ENCODE peak calls at places on chromosomes 6 and 20, in nine cellular contexts. D, Y, K, H, C, P, B, X and J are unnamed samples.

GRCh38 chr6:50952092-50952932 is 133.6 kb downstream of the TFAP2B start:
- DNase-seq in D (no peak), Y (peak), K (no peak), H (no peak), C (no peak), P (peak), B (peak), X (no peak), J (no peak)

GRCh38 chr20:33696448-33696847 is 10.3 kb upstream of the E2F1 start:
- DNase-seq in D (no peak), Y (no peak), K (no peak), H (no peak), C (no peak), P (no peak), B (no peak), X (no peak), J (no peak)

GRCh38 chr6:37653229-37653628 is 44.5 kb downstream of the MDGA1 start:
- DNase-seq in D (no peak), Y (no peak), K (no peak), H (no peak), C (no peak), P (no peak), B (no peak), X (no peak), J (no peak)

GRCh38 chr6:119334535-119335264 is 14.9 kb downstream of the MAN1A1 start:
- DNase-seq in D (no peak), Y (no peak), K (no peak), H (no peak), C (no peak), P (no peak), B (no peak), X (no peak), J (no peak)

GRCh38 chr6:44047179-44047546 is 80.1 kb downstream of the MRPL14 start:
- DNase-seq in D (no peak), Y (no peak), K (peak), H (no peak), C (no peak), P (no peak), B (no peak), X (no peak), J (no peak)

GRCh38 chr6:167108278-167108677 is 14.6 kb upstream of the CCR6 start:
- DNase-seq in D (no peak), Y (no peak), K (no peak), H (no peak), C (no peak), P (no peak), B (no peak), X (no peak), J (no peak)

GRCh38 chr6:26452631-26453030 is 5.1 kb upstream of the BTN2A1 start:
- DNase-seq in D (no peak), Y (no peak), K (no peak), H (no peak), C (no peak), P (no peak), B (no peak), X (no peak), J (no peak)

GRCh38 chr20:39491711-39492110 is 529.6 kb downstream of the DHX35 start:
- DNase-seq in D (no peak), Y (no peak), K (no peak), H (no peak), C (no peak), P (no peak), B (no peak), X (no peak), J (no peak)

GRCh38 chr20:45067087-45067486 is 33.8 kb downstream of the KCNS1 start:
- DNase-seq in D (no peak), Y (no peak), K (no peak), H (no peak), C (no peak), P (no peak), B (no peak), X (no peak), J (no peak)

GRCh38 chr6:139597781-139598368 is 223.4 kb upstream of the CITED2 start:
- DNase-seq in D (no peak), Y (peak), K (peak), H (no peak), C (no peak), P (peak), B (peak), X (no peak), J (peak)

GRCh38 chr6:158115102-158115501 is 53.0 kb downstream of the SERAC1 start:
- DNase-seq in D (no peak), Y (no peak), K (no peak), H (no peak), C (no peak), P (no peak), B (no peak), X (no peak), J (no peak)

GRCh38 chr6:36838896-36839818 is at the start of gene CPNE5:
- DNase-seq in D (no peak), Y (no peak), K (no peak), H (peak), C (no peak), P (peak), B (no peak), X (no peak), J (no peak)

GRCh38 chr6:56259682-56260081 is 12.3 kb upstream of the COL21A1 start:
- DNase-seq in D (no peak), Y (peak), K (peak), H (peak), C (no peak), P (no peak), B (no peak), X (no peak), J (no peak)

GRCh38 chr6:94251878-94252277 is 832.5 kb upstream of the EPHA7 start:
- DNase-seq in D (no peak), Y (no peak), K (no peak), H (no peak), C (no peak), P (peak), B (no peak), X (no peak), J (no peak)

GRCh38 chr6:18328549-18328922 is 58.6 kb upstream of the RNF144B start:
- DNase-seq in D (no peak), Y (no peak), K (no peak), H (no peak), C (no peak), P (no peak), B (no peak), X (no peak), J (no peak)

GRCh38 chr6:23690650-23691049 is 435.4 kb upstream of the NRSN1 start:
- DNase-seq in D (no peak), Y (no peak), K (no peak), H (no peak), C (no peak), P (no peak), B (no peak), X (no peak), J (no peak)

GRCh38 chr6:26122402-26122792 is 35.2 kb downstream of the HFE start:
- DNase-seq in D (no peak), Y (peak), K (no peak), H (no peak), C (no peak), P (peak), B (no peak), X (no peak), J (no peak)

GRCh38 chr20:11651138-11651537 is 266.6 kb upstream of the BTBD3 start:
- DNase-seq in D (no peak), Y (peak), K (no peak), H (no peak), C (no peak), P (no peak), B (no peak), X (no peak), J (no peak)

GRCh38 chr6:116280161-116280959 is 630 bp upstream of the TSPYL1 start:
- DNase-seq in D (no peak), Y (peak), K (peak), H (no peak), C (no peak), P (no peak), B (no peak), X (peak), J (no peak)

GRCh38 chr6:128507337-128508310 is 12.8 kb downstream of the PTPRK start:
- DNase-seq in D (no peak), Y (peak), K (peak), H (no peak), C (no peak), P (no peak), B (no peak), X (no peak), J (no peak)

GRCh38 chr20:7702141-7702540 is 238.1 kb downstream of the HAO1 start:
- DNase-seq in D (no peak), Y (peak), K (no peak), H (no peak), C (no peak), P (no peak), B (no peak), X (no peak), J (no peak)

GRCh38 chr20:8918145-8918544 is 150.7 kb upstream of the PLCB4 start:
- DNase-seq in D (no peak), Y (no peak), K (no peak), H (no peak), C (no peak), P (no peak), B (no peak), X (no peak), J (no peak)

GRCh38 chr6:148329568-148330299 is 12.9 kb upstream of the SASH1 start:
- DNase-seq in D (no peak), Y (peak), K (peak), H (no peak), C (no peak), P (no peak), B (no peak), X (no peak), J (peak)

GRCh38 chr6:157089258-157089657 is 234.1 kb downstream of the TMEM242 start:
- DNase-seq in D (no peak), Y (peak), K (peak), H (no peak), C (no peak), P (peak), B (no peak), X (no peak), J (no peak)

GRCh38 chr6:9851541-9852380 is 563.1 kb downstream of the TFAP2A start:
- DNase-seq in D (no peak), Y (peak), K (peak), H (no peak), C (no peak), P (peak), B (peak), X (no peak), J (no peak)

GRCh38 chr6:158008894-158009891 is 27.5 kb downstream of the SYNJ2 start:
- DNase-seq in D (no peak), Y (peak), K (peak), H (peak), C (no peak), P (no peak), B (no peak), X (peak), J (no peak)

GRCh38 chr20:3843490-3843889 is 3.1 kb upstream of the MAVS start:
- DNase-seq in D (no peak), Y (peak), K (peak), H (no peak), C (no peak), P (no peak), B (no peak), X (no peak), J (no peak)

GRCh38 chr6:7841781-7842468 is 68.7 kb downstream of the TXNDC5 start:
- DNase-seq in D (no peak), Y (no peak), K (peak), H (no peak), C (no peak), P (no peak), B (no peak), X (no peak), J (no peak)

GRCh38 chr20:39289316-39289715 is 327.2 kb downstream of the DHX35 start:
- DNase-seq in D (no peak), Y (peak), K (no peak), H (peak), C (no peak), P (peak), B (no peak), X (no peak), J (no peak)

GRCh38 chr6:11653028-11653583 is 115.6 kb downstream of the TMEM170B start:
- DNase-seq in D (no peak), Y (peak), K (peak), H (no peak), C (no peak), P (no peak), B (peak), X (peak), J (peak)

GRCh38 chr6:112335736-112336135 is 11.4 kb upstream of the RFPL4B start:
- DNase-seq in D (no peak), Y (no peak), K (no peak), H (no peak), C (no peak), P (no peak), B (no peak), X (no peak), J (no peak)